ENCODE peak calls at places on chromosome 22, in four cellular contexts. H is stomach, O is sigmoid colon, R is HCT116. B is an unnamed sample.

GRCh38 chr22:44847380-44847779 is 95.0 kb downstream of the ARHGAP8 start:
- DNase-seq in H (no peak), O (no peak), R (no peak), B (no peak)

GRCh38 chr22:19082793-19083192 is 39.4 kb downstream of the DGCR2 start:
- DNase-seq in O (peak), R (no peak), H (no peak), B (no peak)

GRCh38 chr22:37186997-37187522 is 987 bp downstream of the C1QTNF6 start:
- DNase-seq in O (peak), R (no peak), H (no peak), B (no peak)

GRCh38 chr22:46861968-46862367 is 99.5 kb downstream of the TBC1D22A start:
- DNase-seq in H (no peak), O (no peak), R (no peak), B (no peak)

GRCh38 chr22:19260194-19260593 is 31.3 kb downstream of the CLTCL1 start:
- DNase-seq in H (no peak), O (no peak), R (no peak), B (no peak)

GRCh38 chr22:44693756-44694155 is 8.2 kb upstream of the PRR5 start:
- DNase-seq in R (no peak), O (no peak), H (no peak), B (no peak)

GRCh38 chr22:20957118-20957690 is 9.9 kb upstream of the AIFM3 start:
- DNase-seq in R (no peak), H (peak), O (no peak), B (no peak)

GRCh38 chr22:30868663-30869385 is 99.8 kb downstream of the MORC2 start:
- DNase-seq in H (no peak), R (no peak), O (peak), B (no peak)

GRCh38 chr22:19103881-19104821 is 18.1 kb downstream of the DGCR2 start:
- DNase-seq in H (no peak), R (no peak), O (peak), B (no peak)

GRCh38 chr22:22074634-22075381 is 92.2 kb upstream of the TOP3B start:
- DNase-seq in O (no peak), H (no peak), R (no peak), B (no peak)

GRCh38 chr22:48556751-48557150 is 1270.9 kb downstream of the BRD1 start:
- DNase-seq in O (no peak), R (no peak), H (no peak), B (no peak)

GRCh38 chr22:40463017-40463631 is 92.7 kb downstream of the SGSM3 start:
- DNase-seq in H (no peak), O (no peak), R (no peak), B (no peak)

GRCh38 chr22:28855355-28856094 is 27.8 kb upstream of the ZNRF3 start:
- DNase-seq in R (peak), H (peak), O (peak), B (no peak)

GRCh38 chr22:27670701-27671412 is 130.7 kb downstream of the MN1 start:
- DNase-seq in R (peak), O (no peak), H (peak), B (no peak)

GRCh38 chr22:23269441-23270211 is 89.3 kb downstream of the BCR start:
- DNase-seq in R (no peak), H (no peak), O (no peak), B (no peak)

GRCh38 chr22:29737251-29738117 is 17.7 kb downstream of the CABP7 start:
- DNase-seq in R (no peak), H (no peak), O (no peak), B (no peak)

GRCh38 chr22:31082606-31083376 is 1.7 kb downstream of the SMTN start:
- DNase-seq in R (peak), H (peak), O (peak), B (no peak)

GRCh38 chr22:27137809-27138400 is 480.5 kb downstream of the MIAT start:
- DNase-seq in O (no peak), H (no peak), R (no peak), B (no peak)

GRCh38 chr22:30017375-30017774 is 62.9 kb upstream of the HORMAD2 start:
- DNase-seq in R (no peak), H (no peak), O (no peak), B (no peak)

GRCh38 chr22:31125521-31126117 is 2.9 kb downstream of the INPP5J start:
- DNase-seq in H (no peak), R (no peak), O (no peak), B (no peak)

GRCh38 chr22:26470807-26471206 is 12.8 kb downstream of the HPS4 start:
- DNase-seq in O (no peak), H (no peak), R (no peak), B (no peak)

GRCh38 chr22:30555282-30556210 is 9.0 kb upstream of the SEC14L6 start:
- DNase-seq in H (no peak), R (no peak), O (no peak), B (no peak)

GRCh38 chr22:24156146-24156914 is 25.0 kb upstream of the SUSD2 start:
- DNase-seq in O (no peak), R (no peak), H (peak), B (no peak)

GRCh38 chr22:47367107-47367690 is 604.7 kb downstream of the TBC1D22A start:
- DNase-seq in O (no peak), R (no peak), H (peak), B (no peak)

DNA sequence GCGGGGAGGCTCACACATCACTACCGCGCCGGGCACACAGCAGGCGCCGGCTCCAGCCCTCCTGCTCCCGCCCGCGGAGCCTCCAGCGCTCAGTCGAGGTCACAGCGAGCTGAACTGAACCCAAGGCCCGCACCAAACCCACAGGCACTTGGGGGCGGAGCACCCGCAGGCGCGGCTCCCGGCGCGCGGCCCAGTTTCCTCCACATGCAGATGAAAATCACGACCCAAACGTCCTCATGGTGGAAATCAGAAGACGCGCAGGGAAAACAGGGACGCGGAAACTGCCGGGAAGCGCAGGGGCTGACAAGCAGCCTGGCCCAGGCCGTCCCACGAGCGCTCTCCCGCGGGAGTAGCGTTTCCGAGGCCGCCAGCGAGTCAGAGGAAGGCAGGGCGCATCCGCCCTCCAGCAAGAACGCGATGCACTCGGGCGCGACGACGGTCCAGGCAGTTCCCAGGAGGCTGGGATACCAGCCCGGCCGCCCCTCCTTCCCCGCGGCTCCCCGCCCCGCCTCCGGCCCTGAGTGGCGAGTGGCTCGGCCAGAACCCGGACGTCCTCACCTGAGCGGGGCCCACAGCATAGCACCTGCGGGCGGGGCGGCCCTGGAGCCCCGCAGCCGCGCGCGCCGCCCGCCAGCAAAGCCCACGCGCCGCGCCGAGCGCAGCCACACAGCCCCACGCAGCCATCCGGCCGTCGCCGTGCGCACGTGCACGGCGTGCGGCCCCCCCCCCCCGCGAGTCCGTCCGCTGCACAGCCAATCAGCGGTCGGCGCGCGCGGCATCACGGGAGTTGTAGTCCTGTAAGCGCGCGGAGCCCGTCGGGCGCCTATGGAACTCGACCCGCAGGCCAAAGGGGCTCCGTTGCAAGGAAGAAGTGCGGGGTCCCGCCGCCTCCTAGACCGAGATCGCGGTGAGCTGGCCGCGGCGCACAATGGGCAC is at the start of gene HDHD5:
- DNase-seq in R (peak), O (peak), H (peak), B (peak)
- TF ChIP-seq POLR2A in R (peak), O (peak), H (no peak), B (no peak)

DNA sequence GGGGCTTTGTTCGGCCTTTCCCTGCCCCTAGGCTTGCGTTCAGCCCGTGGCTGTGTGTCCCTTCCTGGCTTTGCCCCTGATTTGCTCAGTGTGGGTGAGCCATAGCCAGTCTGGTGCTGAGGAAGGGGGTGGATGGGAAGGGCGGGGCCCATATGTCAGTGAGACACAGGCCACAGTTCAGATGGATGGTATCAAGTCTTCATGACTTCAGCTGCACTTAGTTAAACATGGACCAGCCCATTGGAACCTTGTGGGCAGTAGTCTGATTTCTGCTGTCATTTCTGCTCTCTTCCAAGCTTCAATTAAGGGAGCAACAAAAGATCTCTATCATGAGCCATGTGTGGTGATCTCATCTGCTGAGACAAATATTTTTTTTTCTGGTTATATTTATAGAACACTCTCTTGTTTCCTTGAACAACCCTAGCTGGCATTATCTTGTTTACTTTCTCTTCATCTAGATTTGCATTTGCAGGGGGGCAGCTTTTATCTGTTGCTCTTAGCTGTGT is 21.6 kb upstream of the PEX26 start:
- DNase-seq in R (no peak), H (no peak), O (no peak), B (no peak)
- TF ChIP-seq POLR2AphosphoS5 in R (no peak), H (peak), O (no peak), B (peak)

GRCh38 chr22:17171016-17171312 is 11.9 kb upstream of the HDHD5 start:
- DNase-seq in H (no peak), O (no peak), R (no peak), B (no peak)
- TF ChIP-seq CTCF in H (no peak), O (no peak), R (no peak), B (no peak)

GRCh38 chr22:42316988-42317387 is 46.5 kb upstream of the TCF20 start:
- DNase-seq in O (peak), H (peak), R (no peak), B (no peak)
- TF ChIP-seq POLR2A in O (no peak), H (no peak), R (no peak), B (no peak)

DNA sequence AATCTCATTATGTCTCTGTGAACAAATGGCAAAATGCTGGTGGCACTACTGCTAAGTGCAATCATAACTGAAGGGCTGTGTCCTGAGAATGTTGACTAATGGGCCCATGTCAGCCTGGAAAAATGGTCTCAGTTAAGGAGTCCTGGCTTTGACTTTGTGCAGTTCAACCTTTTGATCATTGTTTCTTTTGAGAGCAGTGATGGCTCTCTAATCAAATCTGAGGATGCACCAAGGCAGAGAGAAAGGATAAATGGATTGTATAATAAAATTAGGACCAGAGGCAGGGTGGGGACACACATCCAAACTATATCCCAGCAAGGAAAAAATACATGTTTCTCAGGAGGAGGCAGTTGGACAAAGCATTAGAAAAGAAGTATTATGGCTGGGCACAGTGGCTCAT is 59.6 kb upstream of the SYN3 start:
- DNase-seq in R (no peak), O (no peak), H (no peak), B (no peak)
- TF ChIP-seq POLR2AphosphoS5 in R (no peak), O (no peak), H (no peak), B (no peak)

GRCh38 chr22:35551549-35552177 is 11.0 kb downstream of the RASD2 start:
- DNase-seq in H (no peak), O (no peak), R (no peak), B (no peak)

GRCh38 chr22:35547993-35548761 is 7.5 kb downstream of the RASD2 start:
- DNase-seq in H (no peak), O (no peak), R (no peak), B (no peak)

GRCh38 chr22:35549338-35549737 is 8.7 kb downstream of the RASD2 start:
- DNase-seq in R (no peak), H (no peak), O (no peak), B (no peak)

GRCh38 chr22:35546886-35547285 is 6.3 kb downstream of the RASD2 start:
- DNase-seq in O (no peak), R (no peak), H (no peak), B (no peak)

DNA sequence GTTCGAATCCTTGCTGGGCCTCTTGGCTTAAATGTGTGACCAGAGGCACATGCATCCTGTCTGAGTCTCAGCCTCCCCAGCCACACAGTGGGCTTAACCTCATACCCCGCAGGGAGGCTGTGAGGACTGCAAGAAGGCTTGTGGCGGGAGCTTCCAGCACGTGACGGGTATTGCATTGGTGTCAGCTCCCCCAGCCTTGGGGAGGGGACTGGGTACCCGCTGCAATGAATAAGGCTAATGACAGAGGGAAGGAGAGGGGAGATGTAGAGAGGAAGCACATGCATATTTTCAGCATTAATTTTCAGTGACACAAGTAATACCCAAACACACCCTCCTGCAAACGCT is 8.1 kb downstream of the RASD2 start:
- DNase-seq in R (no peak), O (no peak), H (no peak), B (no peak)
- TF ChIP-seq CTCF in R (no peak), O (no peak), H (no peak), B (no peak)

GRCh38 chr22:38656256-38657148 is at the start of the genes CBY1 and FAM227A:
- DNase-seq in O (peak), H (peak), R (peak), B (peak)
- TF ChIP-seq POLR2A in O (peak), H (no peak), R (no peak), B (no peak)